ENCODE peak calls at places on chromosomes 1 and 21, in ten cellular contexts. Y is psoas muscle; T is lower lobe of right lung; H is retinal pigment epithelial cell; P is GM06990; Z is neural crest cell; X is fibroblast of lung; S is uterus; F is heart left ventricle; A is activated CD8-positive, alpha-beta T cell treated with anti-CD3 and anti-CD28 coated beads for 36 hours. C is an unnamed sample.

GRCh38 chr21:44428281-44428942 is 26.9 kb upstream of the LRRC3 start:
- DNase-seq in P (peak), X (no peak), F (peak), S (no peak), A (peak), Y (peak), Z (no peak), H (no peak), T (peak), C (no peak)

GRCh38 chr1:113579256-113580018 is 179.8 kb downstream of the PHTF1 start:
- DNase-seq in X (no peak), H (no peak), T (no peak), Y (no peak), S (no peak), A (no peak), F (no peak), P (no peak), Z (no peak), C (no peak)

GRCh38 chr1:176774224-176774623 is 311.2 kb downstream of the PAPPA2 start:
- DNase-seq in H (no peak), S (no peak), Z (no peak), F (no peak), P (no peak), T (no peak), X (no peak), A (no peak), Y (no peak), C (no peak)

GRCh38 chr1:7594714-7595295 is 176.3 kb upstream of the VAMP3 start:
- DNase-seq in A (no peak), H (no peak), Y (no peak), S (no peak), Z (no peak), F (no peak), X (no peak), T (no peak), P (no peak), C (no peak)

GRCh38 chr1:211541715-211542477 is 37.1 kb downstream of the SLC30A1 start:
- DNase-seq in F (no peak), T (no peak), P (no peak), A (no peak), X (peak), Y (no peak), S (no peak), Z (no peak), H (no peak), C (no peak)

GRCh38 chr1:1928231-1929101 is 9.4 kb upstream of the TMEM52 start:
- DNase-seq in Z (no peak), X (no peak), H (no peak), Y (no peak), F (peak), P (no peak), S (no peak), A (no peak), T (no peak), C (no peak)

GRCh38 chr1:175536369-175536768 is 207.0 kb downstream of the TNR start:
- DNase-seq in Y (no peak), A (no peak), Z (no peak), F (no peak), S (no peak), X (peak), H (no peak), T (no peak), P (no peak), C (no peak)

GRCh38 chr1:197481101-197481500 is 213.0 kb downstream of the CRB1 start:
- DNase-seq in Z (no peak), P (no peak), X (peak), H (no peak), A (peak), T (no peak), Y (no peak), F (no peak), S (no peak), C (no peak)

GRCh38 chr1:7567376-7567775 is 203.7 kb upstream of the VAMP3 start:
- DNase-seq in A (no peak), Z (no peak), X (no peak), T (no peak), P (no peak), F (no peak), H (no peak), Y (peak), S (no peak), C (no peak)

DNA sequence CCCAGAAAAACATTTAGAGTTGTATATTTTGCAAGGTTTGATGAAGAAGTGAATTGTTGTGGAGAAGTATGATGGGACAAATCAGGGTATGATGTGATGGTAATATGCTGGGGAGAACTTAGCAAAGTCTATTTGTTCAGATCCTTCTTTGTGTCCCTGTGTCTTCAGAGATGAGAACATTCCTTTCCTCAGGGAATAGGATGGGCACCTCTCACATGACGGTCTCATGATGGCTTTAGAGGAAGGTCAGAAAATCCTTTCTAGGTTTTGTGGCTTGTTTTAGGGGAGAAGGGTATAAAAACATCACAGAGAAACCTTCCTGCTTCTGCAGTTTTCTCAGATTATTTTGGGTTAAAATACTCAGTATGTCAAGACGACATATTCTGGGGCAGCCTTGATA is 171.3 kb upstream of the NRIP1 start:
- DNase-seq in H (no peak), F (no peak), Z (no peak), S (no peak), P (no peak), X (no peak), T (no peak), Y (no peak), A (no peak), C (no peak)
- TF ChIP-seq CTCF in H (no peak), F (no peak), Z (no peak), S (no peak), P (no peak), X (no peak), T (no peak), Y (no peak), A (no peak), C (no peak)

GRCh38 chr1:25904942-25905679 is 1.1 kb downstream of the STMN1 start:
- DNase-seq in P (peak), Z (peak), A (peak), X (peak), T (peak), Y (peak), S (peak), F (peak), H (peak), C (peak)
- TF ChIP-seq CTCF in P (peak), Z (peak), A (no peak), X (peak), T (no peak), Y (no peak), S (no peak), F (no peak), H (peak), C (no peak)

GRCh38 chr21:46634427-46634826 is 1.0 kb upstream of the PRMT2 start:
- DNase-seq in T (no peak), Z (no peak), A (peak), X (no peak), S (no peak), Y (no peak), H (no peak), F (no peak), P (no peak), C (no peak)

GRCh38 chr21:46634966-46635323 is 529 bp upstream of the PRMT2 start:
- DNase-seq in S (peak), A (peak), Z (no peak), P (no peak), F (no peak), Y (no peak), T (peak), X (peak), H (peak), C (no peak)

GRCh38 chr21:46635324-46636180 is at the start of gene PRMT2:
- DNase-seq in T (peak), H (peak), X (peak), Y (peak), F (peak), A (peak), S (peak), P (peak), Z (peak), C (peak)

GRCh38 chr21:46636550-46637289 is 1.2 kb downstream of the PRMT2 start:
- DNase-seq in Y (no peak), T (no peak), A (no peak), X (no peak), S (no peak), F (no peak), P (no peak), Z (no peak), H (no peak), C (no peak)

GRCh38 chr21:46636181-46636512 is 673 bp downstream of the PRMT2 start:
- DNase-seq in X (no peak), F (no peak), Z (no peak), P (no peak), Y (no peak), T (no peak), A (no peak), S (no peak), H (no peak), C (no peak)
- TF ChIP-seq CTCF in X (no peak), F (no peak), Z (no peak), P (no peak), Y (no peak), T (no peak), A (no peak), S (no peak), H (no peak), C (no peak)

DNA sequence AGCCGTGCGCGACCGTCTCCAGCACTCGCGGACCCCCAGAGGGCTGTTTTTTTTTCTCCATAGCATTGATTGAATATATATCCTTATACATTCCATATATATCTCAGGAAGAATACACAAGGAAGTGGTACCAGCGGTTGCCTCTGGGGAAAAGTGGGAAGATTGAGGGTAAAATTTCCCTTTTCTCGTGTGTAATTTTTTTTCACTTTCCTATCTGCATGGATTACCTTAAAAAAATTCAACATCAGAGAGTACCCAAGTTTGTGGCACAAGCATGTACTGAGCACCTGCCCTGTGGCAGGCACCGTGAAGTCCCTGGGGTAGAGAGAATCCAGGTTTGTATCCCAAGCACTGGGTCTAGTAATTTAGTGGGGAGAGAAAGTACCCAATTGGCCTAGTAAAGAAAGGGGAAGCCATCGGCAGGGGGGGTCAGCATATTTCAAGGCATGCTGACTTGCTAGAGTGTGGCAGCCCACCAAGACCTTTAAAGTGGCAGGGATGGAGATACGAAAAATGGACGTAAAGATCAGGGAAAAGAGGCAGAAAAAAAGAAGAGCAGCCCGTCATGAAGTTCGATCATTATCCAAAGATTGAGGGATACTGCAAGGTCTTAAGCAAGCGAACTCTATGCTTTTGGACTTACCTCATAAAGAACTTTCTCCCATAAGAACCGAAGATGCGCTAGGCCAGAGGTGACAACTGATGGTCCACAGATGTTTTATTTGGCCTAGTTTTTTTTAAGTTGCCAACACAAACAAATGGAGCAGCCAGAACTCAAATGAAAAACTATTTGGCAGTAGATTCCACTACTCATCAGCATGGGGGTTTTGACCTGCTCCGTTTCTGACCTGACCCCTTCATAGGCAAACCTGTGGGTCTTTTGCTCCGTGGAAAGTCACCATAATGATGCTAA is 1.5 kb upstream of the HMGN1 start:
- DNase-seq in F (no peak), S (no peak), A (no peak), H (no peak), X (peak), T (no peak), Y (no peak), P (no peak), Z (no peak), C (no peak)
- TF ChIP-seq CTCF in F (no peak), S (no peak), A (no peak), H (no peak), X (no peak), T (no peak), Y (no peak), P (no peak), Z (peak), C (no peak)

DNA sequence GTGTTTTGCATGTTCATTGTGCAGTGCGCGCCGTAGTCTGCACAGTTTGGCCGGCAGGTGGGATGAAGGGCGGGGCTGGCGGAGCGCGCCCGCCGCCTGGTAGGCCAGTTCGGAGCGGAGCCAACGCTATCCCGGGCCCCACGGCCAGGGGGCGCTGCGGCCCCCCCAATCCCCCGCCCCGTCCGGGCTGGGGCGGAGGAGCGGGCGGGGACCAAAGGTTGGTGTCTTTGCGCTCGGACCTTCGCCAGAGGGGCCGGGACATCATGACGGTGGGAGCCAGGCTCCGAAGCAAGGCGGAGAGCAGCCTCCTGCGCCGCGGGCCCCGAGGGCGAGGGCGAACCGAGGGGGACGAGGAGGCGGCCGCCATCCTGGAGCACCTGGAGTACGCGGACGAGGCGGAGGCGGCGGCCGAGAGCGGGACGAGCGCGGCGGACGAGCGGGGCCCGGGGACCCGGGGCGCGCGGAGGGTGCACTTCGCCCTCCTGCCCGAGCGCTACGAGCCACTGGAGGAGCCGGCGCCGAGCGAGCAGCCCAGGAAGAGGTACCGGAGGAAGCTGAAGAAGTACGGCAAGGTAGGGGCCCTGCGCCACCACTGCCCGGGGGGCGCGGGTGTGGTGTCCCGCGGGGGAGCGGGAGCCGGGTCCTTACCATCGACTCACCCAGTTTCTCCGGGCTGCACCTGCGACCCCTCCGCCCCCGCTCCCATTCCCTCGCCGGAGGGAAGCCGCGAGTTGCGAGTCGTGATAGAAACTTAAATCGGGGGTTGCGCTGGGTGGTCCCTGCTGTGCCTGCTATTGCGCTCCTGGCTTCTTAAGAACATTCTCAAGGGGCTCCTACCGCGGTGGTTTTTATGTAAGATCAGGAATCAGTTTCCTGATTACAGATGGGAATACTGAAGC is at the start of gene C1orf115:
- DNase-seq in T (peak), Z (peak), H (no peak), X (peak), P (peak), S (peak), A (peak), Y (peak), F (peak), C (peak)
- TF ChIP-seq CTCF in T (peak), Z (peak), H (peak), X (peak), P (peak), S (peak), A (peak), Y (peak), F (peak), C (peak)

GRCh38 chr21:31566061-31566460 is 93.4 kb upstream of the SOD1 start:
- DNase-seq in S (no peak), X (no peak), Z (no peak), F (no peak), A (no peak), Y (no peak), T (no peak), P (no peak), H (no peak), C (no peak)
- TF ChIP-seq CTCF in S (no peak), X (peak), Z (peak), F (no peak), A (no peak), Y (no peak), T (no peak), P (peak), H (no peak), C (no peak)

DNA sequence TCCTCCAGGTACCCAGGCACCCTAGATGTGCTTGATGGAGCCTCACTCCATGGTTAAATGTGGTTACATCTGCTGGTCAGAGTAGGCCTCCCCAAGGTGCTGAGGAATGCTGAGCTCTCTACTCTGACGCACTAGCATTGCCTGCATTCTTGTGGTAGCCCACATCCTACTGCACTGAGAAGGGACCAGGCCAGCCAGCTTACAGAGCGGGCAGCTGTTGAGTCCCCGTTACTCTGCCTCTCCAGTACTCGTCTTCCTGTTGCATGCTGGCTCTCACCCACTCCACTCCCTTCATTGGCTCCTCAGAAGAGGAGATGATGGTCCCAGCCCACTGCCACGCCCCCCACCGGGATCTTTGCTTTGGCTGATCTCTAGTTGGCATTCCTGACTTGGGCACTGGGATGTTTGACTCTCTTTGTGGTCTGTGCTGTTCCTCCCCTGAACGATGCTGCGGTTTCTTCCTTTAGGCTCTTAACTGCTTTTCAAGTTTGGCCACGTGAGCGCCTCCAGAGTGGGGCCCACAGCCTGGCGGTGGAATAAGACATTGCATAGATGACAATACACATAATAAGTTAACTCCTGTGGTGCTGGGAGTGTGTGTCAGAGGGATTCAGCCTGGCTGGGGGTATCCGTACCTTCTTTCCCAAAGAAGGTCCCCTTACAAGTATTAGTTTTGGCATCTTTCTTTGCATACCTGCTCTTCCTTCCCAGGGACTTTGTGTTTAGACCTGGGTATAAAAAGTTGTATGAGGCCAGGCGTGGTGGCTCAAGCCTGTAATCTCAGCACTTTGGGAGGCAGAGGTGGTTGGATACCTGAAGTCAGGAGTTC is 18.6 kb downstream of the AZIN2 start:
- DNase-seq in A (peak), S (no peak), T (peak), H (peak), Y (no peak), F (no peak), X (peak), P (peak), Z (no peak), C (peak)
- TF ChIP-seq CTCF in A (peak), S (no peak), T (peak), H (peak), Y (no peak), F (no peak), X (peak), P (peak), Z (no peak), C (no peak)

GRCh38 chr1:40197656-40198055 is 36.5 kb downstream of the RLF start:
- DNase-seq in H (no peak), Z (no peak), Y (no peak), X (no peak), S (no peak), F (no peak), T (no peak), P (no peak), A (no peak), C (no peak)
- TF ChIP-seq CTCF in H (peak), Z (peak), Y (no peak), X (no peak), S (no peak), F (no peak), T (no peak), P (peak), A (peak), C (no peak)

DNA sequence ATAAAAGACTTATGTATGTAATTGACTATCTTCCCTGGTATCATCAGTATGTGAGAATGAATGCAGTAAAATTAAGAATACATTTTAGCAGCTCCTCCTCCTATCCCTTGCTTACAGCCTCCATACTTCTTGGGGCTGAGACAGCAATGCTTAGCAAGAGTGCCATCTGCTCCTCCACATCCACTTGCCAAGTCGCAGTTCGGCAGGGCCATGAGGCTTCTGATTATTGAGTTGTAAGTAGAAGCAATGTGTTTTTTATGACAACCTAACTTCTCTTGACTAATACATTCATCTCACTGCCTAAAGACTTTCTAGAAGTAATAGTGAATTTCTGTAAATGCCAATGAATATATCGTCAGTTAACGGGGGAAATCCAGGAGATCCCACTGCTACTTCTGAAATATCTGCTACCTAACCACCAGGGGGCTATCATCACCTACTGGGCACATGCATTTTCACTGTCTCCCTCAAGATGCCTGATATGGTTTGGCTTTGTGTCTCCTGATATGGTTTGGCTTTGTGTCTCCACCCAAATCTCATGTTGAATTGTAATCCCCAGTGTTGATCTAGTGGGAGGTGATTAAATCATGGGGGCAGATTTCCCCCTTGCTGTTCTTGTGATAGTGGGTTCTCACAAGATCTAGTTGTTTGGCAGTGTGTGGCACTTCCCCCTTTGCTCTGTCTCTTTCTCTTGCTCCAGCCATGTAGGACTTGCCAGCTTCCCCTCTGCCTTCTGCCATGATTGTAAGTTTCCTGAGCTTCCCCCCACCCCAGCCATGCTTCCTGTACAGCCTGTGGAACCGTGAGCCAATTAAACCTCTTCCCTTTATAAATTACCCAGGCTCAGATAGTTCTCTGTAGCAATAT is 59.6 kb downstream of the EXTL2 start:
- DNase-seq in H (no peak), A (peak), Y (no peak), F (no peak), X (peak), S (no peak), P (no peak), Z (no peak), T (no peak), C (no peak)
- TF ChIP-seq CTCF in H (peak), A (peak), Y (peak), F (peak), X (peak), S (no peak), P (peak), Z (peak), T (peak), C (peak)

GRCh38 chr1:234499119-234500039 is 20.4 kb upstream of the TARBP1 start:
- DNase-seq in H (peak), F (peak), Y (peak), A (peak), S (peak), T (peak), X (peak), P (peak), Z (peak), C (peak)
- TF ChIP-seq CTCF in H (peak), F (peak), Y (peak), A (peak), S (peak), T (peak), X (peak), P (peak), Z (peak), C (peak)